ENCODE peak calls at places on chromosomes 5 and 9, in five cellular contexts. L is mesenchymal stem cell, E is H9, M is H1, Y is trophoblast cell. H is an unnamed sample.

GRCh38 chr5:171223927-171224326 is 85.1 kb upstream of the TLX3 start:
- DNase-seq in M (no peak), E (no peak), Y (no peak), L (no peak), H (no peak)

GRCh38 chr9:7735311-7735710 is 64.3 kb downstream of the DMAC1 start:
- DNase-seq in M (no peak), L (no peak), Y (no peak), E (no peak), H (no peak)

GRCh38 chr5:109105631-109106267 is 304.0 kb downstream of the PJA2 start:
- DNase-seq in L (peak; percentile 82), E (no peak), M (no peak), Y (no peak), H (no peak)

GRCh38 chr5:130963798-130964197 is 201.3 kb downstream of the HINT1 start:
- DNase-seq in L (no peak), E (no peak), M (no peak), Y (peak; percentile 10), H (no peak)

GRCh38 chr9:98453589-98454311 is 198.3 kb upstream of the TBC1D2 start:
- DNase-seq in L (no peak), M (no peak), E (no peak), Y (no peak), H (no peak)

GRCh38 chr5:73288803-73289720 is 116.1 kb downstream of the TMEM174 start:
- DNase-seq in L (no peak), M (no peak), E (no peak), Y (no peak), H (no peak)

GRCh38 chr5:37717613-37718431 is 122.0 kb downstream of the GDNF start:
- DNase-seq in Y (no peak), M (no peak), E (no peak), L (peak; percentile 92), H (no peak)

GRCh38 chr9:105887679-105888078 is 193.3 kb downstream of the TMEM38B start:
- DNase-seq in M (no peak), Y (peak; percentile 1), L (no peak), E (no peak), H (no peak)

GRCh38 chr5:181223729-181224389 is 778 bp downstream of the TRIM41 start:
- DNase-seq in E (peak; percentile 89), M (no peak), Y (no peak), L (peak; percentile 76), H (peak; percentile 82)

GRCh38 chr5:151562019-151562707 is 29.0 kb downstream of the FAT2 start:
- DNase-seq in L (no peak), M (no peak), Y (no peak), E (no peak), H (no peak)

GRCh38 chr5:1011226-1011631 is 2.6 kb downstream of the NKD2 start:
- DNase-seq in Y (no peak), L (no peak), M (no peak), E (peak; percentile 85), H (no peak)
- H2BK12ac ChIP-seq in Y (no peak overlapping the region), L (no peak overlapping the region), M (no peak overlapping the region), E (no peak overlapping the region), H (no peak overlapping the region)

DNA sequence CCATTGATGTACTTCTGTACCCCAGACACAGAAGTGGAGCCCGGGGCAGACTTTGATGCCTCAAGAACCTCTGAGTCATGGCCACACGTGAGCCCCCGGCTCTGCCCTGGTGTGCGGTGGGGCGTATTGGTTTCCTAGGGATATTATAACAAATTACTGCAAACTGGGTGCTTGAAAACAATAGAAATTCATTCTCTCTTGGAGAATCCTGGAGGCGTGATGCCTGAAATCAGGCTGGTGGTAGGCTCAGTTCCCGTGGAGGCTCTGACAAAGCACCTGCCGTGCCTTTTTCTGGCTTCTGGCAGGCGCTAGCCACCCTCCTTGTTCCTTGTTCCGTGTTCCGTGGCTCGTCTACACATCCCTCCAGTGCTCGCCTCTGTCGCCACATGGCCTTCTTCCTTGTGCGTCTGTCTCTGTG is 24.2 kb downstream of the NEK6 start:
- DNase-seq in L (peak; percentile 71), E (no peak), Y (no peak), M (no peak), H (no peak)
- H3K18ac ChIP-seq in L (peak overlapping the region; percentile 95), E (no peak overlapping the region), Y (no peak overlapping the region), M (no peak overlapping the region), H (no peak overlapping the region)

GRCh38 chr5:138337685-138338410 is at the start of gene FAM53C:
- DNase-seq in M (peak; percentile 71), L (peak; percentile 95), Y (peak; percentile 96), E (peak; percentile 92), H (peak; percentile 96)

GRCh38 chr5:138334867-138335447 is 3.1 kb upstream of the FAM53C start:
- DNase-seq in L (no peak), Y (no peak), M (no peak), E (no peak), H (no peak)

GRCh38 chr5:138338411-138339085 is 482 bp downstream of the FAM53C start:
- DNase-seq in E (no peak), M (no peak), Y (no peak), L (peak; percentile 25), H (no peak)

GRCh38 chr5:138339086-138339456 is 1.0 kb downstream of the FAM53C start:
- DNase-seq in M (no peak), E (no peak), Y (peak; percentile 22), L (peak; percentile 53), H (no peak)

DNA sequence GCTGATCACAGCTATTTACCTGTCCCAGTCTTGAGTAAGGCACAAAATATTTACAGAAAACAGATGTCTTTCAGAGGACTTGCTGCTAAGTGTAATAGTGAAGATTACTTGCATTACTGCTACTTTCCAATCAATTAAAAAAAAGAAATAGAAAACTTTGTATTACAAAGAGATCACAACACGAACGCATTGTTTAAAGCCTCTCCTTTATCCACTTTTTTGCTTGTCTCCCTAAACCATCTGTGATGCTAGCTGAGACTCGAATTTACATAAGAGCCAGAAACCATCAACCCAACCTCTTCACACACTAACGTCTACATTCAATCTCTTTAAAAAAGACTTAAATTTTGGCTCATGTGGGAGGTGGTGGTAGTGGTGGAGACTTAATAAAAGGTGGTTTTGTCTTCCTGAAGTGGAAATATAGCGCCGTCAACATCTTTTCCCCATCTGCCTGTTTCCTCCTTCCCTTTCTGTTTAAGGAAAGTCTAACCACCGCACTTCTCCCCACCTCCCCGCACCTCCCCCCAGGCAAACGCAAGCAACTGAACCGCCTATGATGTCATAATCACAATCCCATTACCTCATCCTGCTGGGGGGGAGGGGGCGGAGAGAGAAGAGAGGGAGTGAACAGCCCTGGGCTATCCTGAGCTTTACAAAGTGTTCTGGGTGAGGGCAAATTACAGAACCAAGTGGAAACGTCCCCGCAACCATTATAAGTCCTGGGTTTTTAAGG is 948 bp upstream of the FAM53C start:
- DNase-seq in L (peak; percentile 91), M (no peak), Y (peak; percentile 76), E (no peak), H (no peak)
- H2BK12ac ChIP-seq in L (no peak overlapping the region), M (peak overlapping the region; percentile 100), Y (peak overlapping the region; percentile 99), E (no peak overlapping the region), H (no peak overlapping the region)

DNA sequence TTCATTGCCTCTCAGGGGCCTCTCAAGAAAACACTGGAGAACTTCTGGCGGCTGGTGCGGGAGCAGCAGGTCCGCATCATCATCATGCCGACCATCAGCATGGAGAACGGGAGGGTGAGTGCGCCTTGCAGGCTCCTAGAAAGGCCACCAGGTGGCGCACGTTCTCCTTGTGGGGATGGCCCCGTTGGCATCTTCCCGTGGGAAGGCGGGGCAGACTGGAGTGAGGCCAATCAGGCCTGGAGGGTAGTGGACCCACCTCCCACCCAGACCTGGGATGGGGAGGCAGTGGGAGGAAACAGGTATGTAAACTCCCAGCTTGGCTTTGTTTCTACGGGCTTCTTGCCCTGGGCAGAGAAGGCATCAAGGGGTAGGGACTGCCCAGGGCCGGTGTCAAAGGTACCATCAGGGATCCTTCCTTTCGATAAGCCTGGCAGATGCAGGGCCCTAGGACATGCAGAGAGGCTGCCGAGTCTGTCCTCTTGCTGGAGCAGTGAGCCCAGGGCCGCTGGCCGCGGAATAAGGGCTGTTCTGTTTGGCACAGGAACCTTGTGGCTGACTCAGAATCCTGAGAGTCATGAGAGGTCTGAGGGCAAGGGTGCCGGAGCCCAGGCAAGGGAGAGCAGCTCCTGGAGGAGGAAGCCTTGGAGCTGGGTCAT is 18.9 kb upstream of the SPTLC1 start:
- DNase-seq in L (peak; percentile 85), E (peak; percentile 96), Y (peak; percentile 91), M (peak; percentile 85), H (peak; percentile 76)
- H3K18ac ChIP-seq in L (no peak overlapping the region), E (peak overlapping the region; percentile 9), Y (no peak overlapping the region), M (peak overlapping the region; percentile 48), H (peak overlapping the region; percentile 76)

GRCh38 chr9:101350285-101350684 is 34.5 kb downstream of the BAAT start:
- DNase-seq in Y (peak; percentile 4), L (no peak), E (no peak), M (no peak), H (no peak)
- H2BK12ac ChIP-seq in Y (no peak overlapping the region), L (no peak overlapping the region), E (no peak overlapping the region), M (no peak overlapping the region), H (no peak overlapping the region)

GRCh38 chr5:169710675-169711074 is 73.6 kb downstream of the DOCK2 start:
- DNase-seq in E (no peak), M (no peak), Y (no peak), L (no peak), H (no peak)

GRCh38 chr5:169712428-169712827 is 75.4 kb downstream of the DOCK2 start:
- DNase-seq in L (no peak), Y (no peak), E (no peak), M (no peak), H (no peak)

GRCh38 chr5:169707714-169708113 is 70.6 kb downstream of the DOCK2 start:
- DNase-seq in E (no peak), L (no peak), M (no peak), Y (no peak), H (no peak)

GRCh38 chr5:169716287-169716686 is 79.2 kb downstream of the DOCK2 start:
- DNase-seq in Y (peak; percentile 89), L (peak; percentile 44), E (no peak), M (no peak), H (no peak)

GRCh38 chr5:169711826-169712225 is 74.8 kb downstream of the DOCK2 start:
- DNase-seq in E (no peak), M (no peak), L (no peak), Y (no peak), H (no peak)
- H3K18ac ChIP-seq in E (no peak overlapping the region), M (no peak overlapping the region), L (no peak overlapping the region), Y (no peak overlapping the region), H (no peak overlapping the region)

DNA sequence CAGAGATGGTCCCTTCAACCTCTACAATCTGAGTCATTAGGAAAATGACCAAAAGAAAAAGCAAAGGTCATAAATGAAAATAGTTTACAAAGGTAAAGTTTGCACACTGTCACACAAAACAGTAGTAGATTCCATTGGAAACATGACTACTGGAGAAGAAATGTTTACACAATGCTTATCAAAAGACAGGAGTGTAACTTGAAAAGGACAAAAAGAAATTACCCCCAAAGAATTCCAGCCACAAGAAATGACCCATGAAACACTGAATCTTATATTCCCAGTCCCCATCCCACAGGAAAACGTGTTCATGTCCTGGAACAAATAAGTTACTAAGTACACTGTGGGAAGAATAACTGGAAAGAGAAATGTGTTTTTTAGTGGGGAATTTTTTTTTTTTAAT is 385.1 kb downstream of the SEMA5A start:
- DNase-seq in Y (no peak), E (no peak), L (no peak), M (no peak), H (no peak)
- H2BK12ac ChIP-seq in Y (no peak overlapping the region), E (no peak overlapping the region), L (no peak overlapping the region), M (no peak overlapping the region), H (no peak overlapping the region)